ENCODE peak calls at places on chromosomes 12 and 14, in four cellular contexts. One of them, this sample, is unnamed.

GRCh38 chr12:32559434-32559833 is 119.7 kb upstream of the DNM1L start:
- DNase-seq in H1: no peak
- DNase-seq in K562: no peak
- DNase-seq in HepG2: no peak
- DNase-seq in this sample: no peak

GRCh38 chr12:13390381-13390856 is 193.9 kb downstream of the EMP1 start:
- DNase-seq in H1: no peak
- DNase-seq in K562: no peak
- DNase-seq in HepG2: no peak
- DNase-seq in this sample: peak

GRCh38 chr12:41409628-41410027 is 221.5 kb downstream of the PDZRN4 start:
- DNase-seq in H1: no peak
- DNase-seq in K562: no peak
- DNase-seq in HepG2: no peak
- DNase-seq in this sample: no peak

GRCh38 chr12:203462-204260 is 10.3 kb downstream of the SLC6A12 start:
- DNase-seq in H1: no peak
- DNase-seq in K562: no peak
- DNase-seq in HepG2: no peak
- DNase-seq in this sample: peak

GRCh38 chr12:92139634-92140555 is 5.8 kb downstream of the BTG1 start:
- DNase-seq in H1: no peak
- DNase-seq in K562: no peak
- DNase-seq in HepG2: no peak
- DNase-seq in this sample: no peak

GRCh38 chr12:1922075-1922709 is 3.7 kb upstream of the CACNA2D4 start:
- DNase-seq in H1: no peak
- DNase-seq in K562: no peak
- DNase-seq in HepG2: no peak
- DNase-seq in this sample: no peak

GRCh38 chr14:92022036-92022435 is 17.8 kb downstream of the TRIP11 start:
- DNase-seq in H1: no peak
- DNase-seq in K562: no peak
- DNase-seq in HepG2: no peak
- DNase-seq in this sample: no peak

GRCh38 chr14:36941783-36942521 is 230.5 kb downstream of the SLC25A21 start:
- DNase-seq in H1: peak
- DNase-seq in K562: peak
- DNase-seq in HepG2: peak
- DNase-seq in this sample: peak

GRCh38 chr14:105900398-105901160 is 374.2 kb downstream of the TMEM121 start:
- DNase-seq in H1: no peak
- DNase-seq in K562: no peak
- DNase-seq in HepG2: no peak
- DNase-seq in this sample: no peak

GRCh38 chr12:126389961-126390360 is 1324.7 kb downstream of the AACS start:
- DNase-seq in H1: no peak
- DNase-seq in K562: no peak
- DNase-seq in HepG2: no peak
- DNase-seq in this sample: no peak

GRCh38 chr14:49033131-49033530 is 553.0 kb downstream of the RPS29 start:
- DNase-seq in H1: no peak
- DNase-seq in K562: no peak
- DNase-seq in HepG2: no peak
- DNase-seq in this sample: no peak

GRCh38 chr12:24505366-24506025 is 443.4 kb downstream of the BCAT1 start:
- DNase-seq in H1: no peak
- DNase-seq in K562: no peak
- DNase-seq in HepG2: no peak
- DNase-seq in this sample: no peak

GRCh38 chr12:52862023-52862422 is 13.2 kb upstream of the KRT78 start:
- DNase-seq in H1: no peak
- DNase-seq in K562: no peak
- DNase-seq in HepG2: no peak
- DNase-seq in this sample: no peak

GRCh38 chr12:46303039-46303666 is 34.3 kb upstream of the SLC38A1 start:
- DNase-seq in H1: no peak
- DNase-seq in K562: peak
- DNase-seq in HepG2: peak
- DNase-seq in this sample: no peak

GRCh38 chr12:114265036-114265435 is 140.9 kb downstream of the TBX5 start:
- DNase-seq in H1: no peak
- DNase-seq in K562: no peak
- DNase-seq in HepG2: no peak
- DNase-seq in this sample: no peak

GRCh38 chr14:58637391-58638230 is at the start of gene DACT1:
- DNase-seq in H1: no peak
- DNase-seq in K562: peak
- DNase-seq in HepG2: no peak
- DNase-seq in this sample: peak

GRCh38 chr12:19846561-19846960 is 407.3 kb downstream of the AEBP2 start:
- DNase-seq in H1: no peak
- DNase-seq in K562: no peak
- DNase-seq in HepG2: no peak
- DNase-seq in this sample: peak

GRCh38 chr14:94225460-94225989 is 51.4 kb downstream of the PPP4R4 start:
- DNase-seq in H1: no peak
- DNase-seq in K562: no peak
- DNase-seq in HepG2: no peak
- DNase-seq in this sample: no peak

GRCh38 chr12:131231194-131231980 is 277.7 kb downstream of the ADGRD1 start:
- DNase-seq in H1: no peak
- DNase-seq in K562: peak
- DNase-seq in HepG2: no peak
- DNase-seq in this sample: no peak

GRCh38 chr12:131226345-131227265 is 272.9 kb downstream of the ADGRD1 start:
- DNase-seq in H1: no peak
- DNase-seq in K562: peak
- DNase-seq in HepG2: no peak
- DNase-seq in this sample: no peak

GRCh38 chr12:131233737-131234474 is 280.2 kb downstream of the ADGRD1 start:
- DNase-seq in H1: no peak
- DNase-seq in K562: no peak
- DNase-seq in HepG2: no peak
- DNase-seq in this sample: no peak

GRCh38 chr12:131230340-131231099 is 276.8 kb downstream of the ADGRD1 start:
- DNase-seq in H1: no peak
- DNase-seq in K562: peak
- DNase-seq in HepG2: no peak
- DNase-seq in this sample: no peak

DNA sequence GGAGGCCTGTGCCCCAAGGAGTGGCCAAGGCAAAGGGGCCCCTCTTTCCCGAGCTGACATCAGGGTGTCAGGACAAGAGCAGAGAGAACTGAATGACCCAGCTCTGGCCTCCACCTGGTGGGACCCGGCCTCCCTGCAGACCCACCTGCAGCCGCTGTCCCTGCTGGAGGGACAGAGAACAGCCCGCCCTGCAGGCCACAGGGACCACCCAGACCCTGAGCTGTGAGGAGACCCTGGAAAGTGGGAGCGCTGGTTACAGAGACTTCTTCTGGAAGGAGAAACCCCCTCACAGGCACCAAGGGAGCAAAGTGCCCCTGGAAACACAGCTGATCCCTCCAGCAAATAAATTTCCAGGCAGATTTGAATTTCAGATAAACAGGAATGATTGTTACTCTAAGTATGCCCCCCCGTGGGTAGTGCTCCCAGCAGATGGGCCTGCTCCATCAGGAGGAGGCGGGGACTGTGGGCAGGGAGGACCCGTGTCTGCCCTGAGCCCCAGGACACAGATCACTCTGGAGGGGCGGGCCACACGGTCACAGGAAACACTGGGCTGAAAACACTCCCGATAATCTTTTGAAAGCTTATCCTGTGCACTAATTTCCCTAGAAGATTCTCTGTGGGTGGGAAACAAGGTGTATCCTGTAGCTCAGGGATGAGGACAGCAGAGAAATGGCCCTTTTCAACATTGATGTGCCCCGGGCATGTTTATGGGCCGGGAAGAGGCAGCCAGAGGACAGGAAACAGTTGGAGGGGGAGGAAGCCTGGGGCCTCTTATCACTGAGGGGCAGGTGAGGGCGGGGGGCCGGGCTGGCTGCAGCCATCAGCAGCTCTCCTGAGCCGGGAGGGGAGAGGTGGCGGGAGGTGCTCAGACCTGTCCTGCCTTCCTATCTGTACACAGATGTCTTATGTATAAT is 276.0 kb downstream of the ADGRD1 start:
- DNase-seq in H1: no peak
- DNase-seq in K562: peak
- DNase-seq in HepG2: no peak
- DNase-seq in this sample: no peak
- TF ChIP-seq PHF8 in H1: no peak
- TF ChIP-seq PHF8 in K562: peak
- TF ChIP-seq PHF8 in HepG2: no peak
- TF ChIP-seq PHF8 in this sample: no peak

GRCh38 chr14:30214456-30215090 is 286.9 kb upstream of the PRKD1 start:
- DNase-seq in H1: no peak
- DNase-seq in K562: peak
- DNase-seq in HepG2: peak
- DNase-seq in this sample: peak
- TF ChIP-seq PHF8 in H1: no peak
- TF ChIP-seq PHF8 in K562: no peak
- TF ChIP-seq PHF8 in HepG2: no peak
- TF ChIP-seq PHF8 in this sample: no peak

GRCh38 chr12:132445884-132446471 is 44.0 kb upstream of the FBRSL1 start:
- DNase-seq in H1: peak
- DNase-seq in K562: peak
- DNase-seq in HepG2: no peak
- DNase-seq in this sample: peak
- TF ChIP-seq PHF8 in H1: peak
- TF ChIP-seq PHF8 in K562: peak
- TF ChIP-seq PHF8 in HepG2: no peak
- TF ChIP-seq PHF8 in this sample: no peak

GRCh38 chr12:3178671-3179413 is 101.7 kb downstream of the TSPAN9 start:
- DNase-seq in H1: no peak
- DNase-seq in K562: no peak
- DNase-seq in HepG2: no peak
- DNase-seq in this sample: no peak

GRCh38 chr12:3176754-3177153 is 99.6 kb downstream of the TSPAN9 start:
- DNase-seq in H1: no peak
- DNase-seq in K562: no peak
- DNase-seq in HepG2: no peak
- DNase-seq in this sample: no peak

GRCh38 chr12:3177778-3178435 is 100.7 kb downstream of the TSPAN9 start:
- DNase-seq in H1: no peak
- DNase-seq in K562: no peak
- DNase-seq in HepG2: no peak
- DNase-seq in this sample: no peak

GRCh38 chr12:3182426-3182825 is 105.2 kb downstream of the TSPAN9 start:
- DNase-seq in H1: no peak
- DNase-seq in K562: no peak
- DNase-seq in HepG2: no peak
- DNase-seq in this sample: no peak

DNA sequence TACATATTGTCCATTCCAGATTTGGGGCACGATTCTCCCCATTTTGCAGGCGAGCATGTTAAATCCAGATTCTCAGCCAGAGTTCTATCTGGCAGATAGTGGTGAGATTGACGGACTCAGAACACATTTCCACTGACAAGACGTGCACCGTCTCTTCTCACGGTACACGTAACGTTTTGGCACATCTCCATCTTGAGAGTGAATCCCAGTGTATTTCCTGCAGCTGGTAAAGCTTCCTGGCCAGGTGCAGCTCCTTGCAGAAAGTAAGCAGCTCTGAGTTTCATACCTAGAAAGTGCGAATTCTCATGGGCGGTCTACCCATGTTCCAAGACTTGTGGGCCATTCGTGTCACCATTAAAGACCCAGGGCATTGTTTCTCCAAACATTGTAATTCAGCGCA is 102.6 kb downstream of the TSPAN9 start:
- DNase-seq in H1: no peak
- DNase-seq in K562: no peak
- DNase-seq in HepG2: no peak
- DNase-seq in this sample: no peak
- TF ChIP-seq PHF8 in H1: no peak
- TF ChIP-seq PHF8 in K562: no peak
- TF ChIP-seq PHF8 in HepG2: no peak
- TF ChIP-seq PHF8 in this sample: no peak

GRCh38 chr12:25934461-25934860 is 24.0 kb upstream of the RASSF8 start:
- DNase-seq in H1: no peak
- DNase-seq in K562: no peak
- DNase-seq in HepG2: no peak
- DNase-seq in this sample: no peak
- TF ChIP-seq PHF8 in H1: no peak
- TF ChIP-seq PHF8 in K562: no peak
- TF ChIP-seq PHF8 in HepG2: no peak
- TF ChIP-seq PHF8 in this sample: no peak

GRCh38 chr14:51730094-51730493 is 78.4 kb downstream of the FRMD6 start:
- DNase-seq in H1: no peak
- DNase-seq in K562: no peak
- DNase-seq in HepG2: no peak
- DNase-seq in this sample: no peak
- TF ChIP-seq PHF8 in H1: no peak
- TF ChIP-seq PHF8 in K562: no peak
- TF ChIP-seq PHF8 in HepG2: no peak
- TF ChIP-seq PHF8 in this sample: no peak

GRCh38 chr12:6643569-6644256 is 3.5 kb downstream of the ACRBP start:
- DNase-seq in H1: no peak
- DNase-seq in K562: no peak
- DNase-seq in HepG2: no peak
- DNase-seq in this sample: no peak

GRCh38 chr12:6646276-6647082 is 753 bp downstream of the ACRBP start:
- DNase-seq in H1: no peak
- DNase-seq in K562: no peak
- DNase-seq in HepG2: no peak
- DNase-seq in this sample: no peak

GRCh38 chr12:6644257-6644596 is 3.0 kb downstream of the ACRBP start:
- DNase-seq in H1: no peak
- DNase-seq in K562: no peak
- DNase-seq in HepG2: no peak
- DNase-seq in this sample: no peak

GRCh38 chr12:6644903-6645302 is 2.3 kb downstream of the ACRBP start:
- DNase-seq in H1: no peak
- DNase-seq in K562: no peak
- DNase-seq in HepG2: no peak
- DNase-seq in this sample: no peak

DNA sequence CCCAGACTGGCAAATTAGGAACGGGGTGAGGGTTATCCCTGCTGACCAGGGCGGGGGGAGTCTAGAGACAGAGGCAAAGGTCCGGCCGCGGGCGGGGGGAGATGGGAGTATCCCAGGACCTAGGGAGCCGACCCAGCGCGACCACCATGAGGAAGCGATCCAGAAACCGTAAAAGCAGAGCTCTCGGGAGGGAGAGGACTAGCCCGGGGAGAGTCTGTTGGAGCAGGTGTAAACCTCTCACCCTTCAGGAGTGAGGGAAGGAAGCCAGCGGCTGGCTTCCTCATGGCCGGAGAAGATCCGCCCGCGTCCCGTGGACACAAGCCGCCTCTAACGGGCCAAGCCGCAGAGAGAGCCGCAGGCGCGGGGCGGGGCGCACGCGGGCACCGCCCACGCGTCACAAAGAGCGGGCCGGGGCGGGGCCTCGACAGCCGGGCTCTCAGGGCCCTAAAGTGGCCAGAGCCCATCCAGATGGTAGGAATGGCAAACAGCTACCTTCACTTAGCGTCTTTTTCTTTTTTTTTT is at the start of gene ACRBP:
- DNase-seq in H1: no peak
- DNase-seq in K562: no peak
- DNase-seq in HepG2: no peak
- DNase-seq in this sample: no peak
- TF ChIP-seq PHF8 in H1: peak
- TF ChIP-seq PHF8 in K562: no peak
- TF ChIP-seq PHF8 in HepG2: no peak
- TF ChIP-seq PHF8 in this sample: no peak